ENCODE peak calls at places on chromosomes 4 and X, in ten cellular contexts. U, S, Q, E, C, G, Z, V, O and A are unnamed samples.

GRCh38 chr4:172900880-172901279 is 267.7 kb upstream of the GALNT7 start:
- DNase-seq in U (no peak), S (no peak), Q (no peak), E (no peak), C (no peak), G (no peak), Z (no peak), V (no peak), O (no peak), A (no peak)

GRCh38 chr4:166622425-166622977 is 611.8 kb downstream of the SPOCK3 start:
- DNase-seq in U (no peak), S (no peak), Q (no peak), E (no peak), C (no peak), G (no peak), Z (no peak), V (no peak), O (no peak), A (no peak)

GRCh38 chr4:186999676-187000075 is 276.0 kb upstream of the FAT1 start:
- DNase-seq in U (no peak), S (no peak), Q (no peak), E (no peak), C (no peak), G (no peak), Z (no peak), V (no peak), O (no peak), A (no peak)

GRCh38 chr4:101885574-101885973 is 95.0 kb downstream of the BANK1 start:
- DNase-seq in U (no peak), S (no peak), Q (no peak), E (no peak), C (no peak), G (no peak), Z (no peak), V (no peak), O (no peak), A (no peak)

GRCh38 chrX:70046978-70047377 is 2.8 kb downstream of the AWAT2 start:
- DNase-seq in U (no peak), S (no peak), Q (no peak), E (no peak), C (no peak), G (no peak), Z (no peak), V (no peak), O (no peak), A (no peak)

GRCh38 chr4:28093071-28093470 is 1232.4 kb downstream of the STIM2 start:
- DNase-seq in U (no peak), S (no peak), Q (no peak), E (no peak), C (no peak), G (no peak), Z (no peak), V (no peak), O (no peak), A (no peak)

GRCh38 chr4:8322794-8323704 is 53.5 kb downstream of the HTRA3 start:
- DNase-seq in U (no peak), S (no peak), Q (no peak), E (no peak), C (no peak), G (no peak), Z (no peak), V (no peak), O (no peak), A (no peak)

GRCh38 chr4:139131209-139131870 is 45.7 kb downstream of the ELF2 start:
- DNase-seq in U (no peak), S (no peak), Q (no peak), E (no peak), C (no peak), G (no peak), Z (no peak), V (no peak), O (no peak), A (no peak)

GRCh38 chr4:176198316-176198903 is 3.0 kb upstream of the SPATA4 start:
- DNase-seq in U (no peak), S (no peak), Q (no peak), E (no peak), C (no peak), G (no peak), Z (no peak), V (no peak), O (no peak), A (no peak)

GRCh38 chr4:170990989-170991589 is 822.1 kb upstream of the GALNTL6 start:
- DNase-seq in U (no peak), S (no peak), Q (no peak), E (peak), C (no peak), G (no peak), Z (peak), V (no peak), O (no peak), A (peak)

GRCh38 chr4:25767877-25768475 is 94.8 kb downstream of the SEL1L3 start:
- DNase-seq in U (no peak), S (peak), Q (peak), E (no peak), C (no peak), G (no peak), Z (peak), V (no peak), O (peak), A (peak)

GRCh38 chrX:53317365-53318069 is 36.1 kb upstream of the IQSEC2 start:
- DNase-seq in U (peak), S (peak), Q (no peak), E (peak), C (peak), G (no peak), Z (peak), V (peak), O (peak), A (peak)

GRCh38 chrX:154980330-154981115 is 42.0 kb downstream of the F8 start:
- DNase-seq in U (peak), S (peak), Q (peak), E (peak), C (peak), G (no peak), Z (peak), V (peak), O (peak), A (peak)

GRCh38 chr4:94523617-94524016 is 71.9 kb downstream of the PDLIM5 start:
- DNase-seq in U (no peak), S (no peak), Q (no peak), E (no peak), C (no peak), G (no peak), Z (no peak), V (no peak), O (no peak), A (no peak)

GRCh38 chr4:187309456-187309855 is 585.8 kb upstream of the FAT1 start:
- DNase-seq in U (no peak), S (no peak), Q (no peak), E (no peak), C (no peak), G (no peak), Z (no peak), V (no peak), O (no peak), A (no peak)

GRCh38 chrX:34381241-34381640 is 249.1 kb upstream of the FAM47A start:
- DNase-seq in U (no peak), S (no peak), Q (no peak), E (no peak), C (no peak), G (no peak), Z (no peak), V (no peak), O (no peak), A (no peak)

GRCh38 chr4:34723606-34724005 is 1520.7 kb downstream of the ARAP2 start:
- DNase-seq in U (no peak), S (no peak), Q (peak), E (no peak), C (no peak), G (no peak), Z (no peak), V (no peak), O (no peak), A (no peak)

GRCh38 chr4:94339779-94340178 is 2.9 kb downstream of the HPGDS start:
- DNase-seq in U (no peak), S (no peak), Q (no peak), E (no peak), C (no peak), G (no peak), Z (no peak), V (no peak), O (no peak), A (no peak)

GRCh38 chr4:153154010-153154975 is 50.0 kb upstream of the TRIM2 start:
- DNase-seq in U (no peak), S (no peak), Q (no peak), E (no peak), C (no peak), G (no peak), Z (no peak), V (no peak), O (no peak), A (no peak)

GRCh38 chr4:54625391-54625790 is 32.4 kb upstream of the KIT start:
- DNase-seq in U (no peak), S (no peak), Q (no peak), E (no peak), C (no peak), G (no peak), Z (no peak), V (no peak), O (no peak), A (no peak)

GRCh38 chr4:25867781-25868180 is 5.0 kb upstream of the SEL1L3 start:
- DNase-seq in U (no peak), S (no peak), Q (no peak), E (no peak), C (no peak), G (no peak), Z (no peak), V (no peak), O (no peak), A (no peak)

GRCh38 chr4:187184513-187184912 is 460.9 kb upstream of the FAT1 start:
- DNase-seq in U (no peak), S (no peak), Q (no peak), E (no peak), C (no peak), G (no peak), Z (no peak), V (no peak), O (no peak), A (no peak)

GRCh38 chr4:6988016-6988715 is 55.0 kb upstream of the TADA2B start:
- DNase-seq in U (no peak), S (no peak), Q (no peak), E (no peak), C (no peak), G (no peak), Z (no peak), V (no peak), O (no peak), A (no peak)

GRCh38 chr4:186628058-186628711 is 72.8 kb upstream of the MTNR1A start:
- DNase-seq in U (no peak), S (no peak), Q (no peak), E (no peak), C (no peak), G (no peak), Z (no peak), V (no peak), O (no peak), A (no peak)

GRCh38 chr4:113756005-113756410 is 5.5 kb downstream of the CAMK2D start:
- DNase-seq in U (no peak), S (no peak), Q (peak), E (no peak), C (no peak), G (no peak), Z (no peak), V (no peak), O (no peak), A (no peak)

GRCh38 chr4:99885063-99885664 is 9.1 kb downstream of the LAMTOR3 start:
- DNase-seq in U (no peak), S (no peak), Q (peak), E (peak), C (no peak), G (no peak), Z (no peak), V (no peak), O (no peak), A (no peak)

GRCh38 chr4:52588097-52588496 is 71.0 kb downstream of the USP46 start:
- DNase-seq in U (no peak), S (no peak), Q (no peak), E (peak), C (no peak), G (no peak), Z (peak), V (no peak), O (peak), A (no peak)

GRCh38 chr4:115293093-115293462 is 179.7 kb upstream of the NDST4 start:
- DNase-seq in U (no peak), S (no peak), Q (no peak), E (no peak), C (no peak), G (no peak), Z (no peak), V (no peak), O (no peak), A (no peak)

GRCh38 chr4:30245140-30245539 is 475.0 kb upstream of the PCDH7 start:
- DNase-seq in U (no peak), S (no peak), Q (no peak), E (no peak), C (no peak), G (no peak), Z (no peak), V (no peak), O (no peak), A (no peak)

GRCh38 chrX:80282535-80282934 is 137.7 kb upstream of the TENT5D start:
- DNase-seq in U (no peak), S (no peak), Q (no peak), E (no peak), C (no peak), G (no peak), Z (no peak), V (no peak), O (no peak), A (no peak)

GRCh38 chr4:75736862-75737261 is 12.5 kb downstream of the USO1 start:
- DNase-seq in U (no peak), S (no peak), Q (no peak), E (no peak), C (no peak), G (no peak), Z (no peak), V (no peak), O (no peak), A (no peak)

GRCh38 chr4:98232202-98232601 is 29.0 kb upstream of the RAP1GDS1 start:
- DNase-seq in U (no peak), S (no peak), Q (peak), E (no peak), C (no peak), G (no peak), Z (no peak), V (no peak), O (no peak), A (no peak)
- TF ChIP-seq CTCF in U (no peak), S (no peak), Q (no peak), E (no peak), C (no peak), G (no peak), Z (no peak), V (no peak), O (no peak), A (no peak)

DNA sequence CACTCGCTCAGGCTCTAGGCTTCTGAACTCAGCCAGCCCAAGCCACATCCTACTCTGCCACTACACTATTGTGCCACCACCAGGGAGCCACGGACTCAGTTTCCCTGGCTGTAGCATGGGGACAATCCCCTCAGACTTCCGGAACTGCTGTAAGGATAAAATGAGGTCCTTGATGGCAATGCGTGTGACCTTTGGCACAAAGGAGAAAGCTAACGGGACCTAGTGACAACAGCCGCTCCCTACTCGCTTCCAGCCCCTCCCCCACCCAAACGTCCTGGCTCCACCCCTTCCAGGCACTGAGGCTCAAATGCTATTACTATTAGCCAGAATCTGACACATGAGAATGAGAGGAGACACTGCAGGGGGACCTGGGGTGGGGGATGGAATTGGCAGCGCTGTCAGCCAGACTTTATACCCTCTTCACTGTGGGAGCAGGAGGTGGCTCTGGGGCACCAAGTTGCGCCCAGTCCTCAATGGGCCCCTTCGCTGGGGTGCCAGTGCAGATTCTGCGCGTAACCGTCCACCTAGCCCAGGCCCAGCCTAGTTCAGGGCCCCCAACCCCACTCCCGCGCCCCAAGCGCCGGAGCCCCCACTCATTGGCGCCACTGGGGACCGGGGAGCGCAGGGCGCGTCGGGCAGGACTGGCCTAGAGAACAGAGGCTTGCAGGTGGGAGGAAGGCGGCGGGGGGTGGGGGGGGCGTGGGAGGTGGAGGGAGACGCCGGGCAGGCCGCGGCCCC is 5.3 kb upstream of the DUSP9 start:
- DNase-seq in U (no peak), S (no peak), Q (no peak), E (peak), C (no peak), G (no peak), Z (no peak), V (no peak), O (no peak), A (no peak)
- TF ChIP-seq CTCF in U (no peak), S (no peak), Q (no peak), E (no peak), C (no peak), G (no peak), Z (no peak), V (no peak), O (no peak), A (no peak)

DNA sequence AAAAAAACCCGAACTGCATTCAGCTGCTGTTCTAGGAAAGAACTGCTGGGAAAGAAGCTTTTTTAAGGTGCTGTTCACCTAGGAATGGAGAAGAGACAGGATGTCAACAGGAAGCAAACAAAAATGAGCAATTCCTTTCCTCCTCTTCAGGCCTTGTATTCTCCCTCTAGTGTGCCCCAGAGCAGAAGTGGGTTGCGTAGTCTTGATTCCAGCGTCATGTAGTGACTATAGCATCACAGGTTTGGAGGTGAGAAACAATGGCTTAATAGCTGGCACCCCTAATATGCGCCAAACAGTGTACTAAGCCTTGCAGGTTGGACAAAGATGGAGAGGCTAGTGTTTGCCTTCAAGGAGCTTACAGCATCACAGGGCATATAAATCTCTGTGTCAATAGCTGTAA is 146.3 kb upstream of the LCORL start:
- DNase-seq in U (no peak), S (no peak), Q (no peak), E (no peak), C (no peak), G (no peak), Z (no peak), V (no peak), O (no peak), A (no peak)
- TF ChIP-seq CTCF in U (no peak), S (no peak), Q (no peak), E (no peak), C (no peak), G (no peak), Z (no peak), V (no peak), O (no peak), A (no peak)

GRCh38 chr4:33160126-33160525 is 2440.0 kb downstream of the PCDH7 start:
- DNase-seq in U (no peak), S (no peak), Q (peak), E (no peak), C (no peak), G (no peak), Z (no peak), V (no peak), O (no peak), A (no peak)
- TF ChIP-seq CTCF in U (no peak), S (no peak), Q (peak), E (no peak), C (no peak), G (no peak), Z (peak), V (no peak), O (peak), A (peak)

GRCh38 chr4:89486042-89486441 is 178.4 kb upstream of the GPRIN3 start:
- DNase-seq in U (no peak), S (no peak), Q (peak), E (peak), C (no peak), G (no peak), Z (no peak), V (no peak), O (no peak), A (no peak)
- TF ChIP-seq CTCF in U (no peak), S (no peak), Q (peak), E (peak), C (no peak), G (no peak), Z (no peak), V (no peak), O (peak), A (peak)

DNA sequence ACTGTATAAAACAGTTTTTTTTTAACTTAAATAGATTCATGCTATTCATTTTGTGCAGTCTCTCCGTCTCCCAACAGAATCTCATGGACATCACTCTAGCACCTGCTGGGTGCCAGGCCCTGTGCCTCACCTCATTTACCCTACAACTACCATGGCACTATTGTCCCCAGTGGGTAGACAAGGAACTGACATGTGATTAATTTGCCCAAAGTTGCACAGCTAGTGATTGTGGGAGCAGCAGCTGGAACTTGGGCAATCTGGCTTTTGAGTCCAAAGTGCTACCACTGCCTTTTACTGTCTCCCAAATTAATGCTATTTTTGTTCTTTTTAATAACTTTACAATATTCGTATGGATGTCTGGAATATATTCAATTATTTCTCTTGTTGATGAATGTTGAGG is 11.2 kb upstream of the PGRMC2 start:
- DNase-seq in U (no peak), S (no peak), Q (no peak), E (no peak), C (no peak), G (no peak), Z (no peak), V (no peak), O (no peak), A (no peak)
- TF ChIP-seq CTCF in U (no peak), S (no peak), Q (no peak), E (no peak), C (no peak), G (no peak), Z (no peak), V (no peak), O (no peak), A (no peak)

DNA sequence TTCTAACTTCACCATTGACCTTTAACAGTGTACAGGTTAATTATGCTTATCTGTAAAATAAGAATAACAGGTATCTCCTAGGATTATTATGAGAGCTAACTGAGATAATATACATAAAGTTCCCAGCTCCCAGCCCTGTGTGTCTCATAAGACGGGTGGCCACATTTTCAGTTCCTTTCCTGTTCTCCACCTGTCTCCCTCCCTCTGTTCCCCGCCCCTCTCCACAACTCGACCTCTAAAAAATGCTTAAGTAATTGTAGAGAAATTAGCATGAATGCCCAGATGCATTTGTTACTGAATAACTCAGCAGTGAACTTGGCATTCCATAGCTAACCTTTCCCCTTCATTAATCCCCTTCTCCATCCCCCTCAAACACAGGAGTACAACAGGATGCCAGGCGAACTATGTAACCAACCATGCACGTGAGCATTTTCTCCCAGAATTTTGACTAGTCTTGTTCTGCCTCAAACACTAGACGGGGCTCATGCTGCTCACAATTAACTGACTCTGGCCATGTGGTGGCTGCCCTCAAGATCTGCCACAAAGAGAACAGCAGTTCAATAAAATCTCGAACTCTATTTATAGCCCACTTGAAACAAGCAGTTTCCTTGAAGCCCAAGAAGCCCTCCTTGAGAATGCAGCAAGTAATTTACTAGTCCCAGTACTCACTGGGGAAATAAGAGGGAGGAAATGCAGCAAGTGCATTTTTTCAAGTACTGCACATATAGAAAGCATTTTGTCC is 351.2 kb downstream of the ARHGAP24 start:
- DNase-seq in U (no peak), S (no peak), Q (peak), E (no peak), C (no peak), G (no peak), Z (peak), V (no peak), O (no peak), A (peak)
- TF ChIP-seq CTCF in U (peak), S (no peak), Q (peak), E (no peak), C (no peak), G (no peak), Z (peak), V (no peak), O (peak), A (peak)

GRCh38 chrX:74234829-74235228 is 69.2 kb upstream of the ZCCHC13 start:
- DNase-seq in U (no peak), S (no peak), Q (no peak), E (no peak), C (no peak), G (no peak), Z (no peak), V (no peak), O (no peak), A (no peak)
- TF ChIP-seq CTCF in U (no peak), S (no peak), Q (no peak), E (no peak), C (no peak), G (no peak), Z (no peak), V (no peak), O (no peak), A (peak)